ENCODE peak calls at places on chromosomes 4 and X, in four cellular contexts. One of them, this sample, is unnamed.
A peak's percentile ranks its signal among the peaks of the same experiment; 100 is the strongest.

GRCh38 chrX:39244146-39244545 is 442.9 kb downstream of the MID1IP1 start:
- DNase-seq in dorsolateral prefrontal cortex: no peak
- DNase-seq in psoas muscle: no peak
- DNase-seq in CD8-positive, alpha-beta memory T cell: no peak
- DNase-seq in this sample: no peak

GRCh38 chr4:163755013-163755412 is 260.5 kb downstream of the TMA16 start:
- DNase-seq in CD8-positive, alpha-beta memory T cell: no peak
- DNase-seq in psoas muscle: no peak
- DNase-seq in dorsolateral prefrontal cortex: no peak
- DNase-seq in this sample: no peak

GRCh38 chr4:101103381-101104142 is 243.8 kb downstream of the PPP3CA start:
- DNase-seq in psoas muscle: no peak
- DNase-seq in CD8-positive, alpha-beta memory T cell: no peak
- DNase-seq in dorsolateral prefrontal cortex: no peak
- DNase-seq in this sample: no peak

GRCh38 chr4:166308589-166308988 is 435.6 kb downstream of the TLL1 start:
- DNase-seq in CD8-positive, alpha-beta memory T cell: no peak
- DNase-seq in psoas muscle: no peak
- DNase-seq in dorsolateral prefrontal cortex: no peak
- DNase-seq in this sample: no peak

GRCh38 chr4:687975-688694 is 816 bp downstream of the SLC49A3 start:
- DNase-seq in CD8-positive, alpha-beta memory T cell: no peak
- DNase-seq in psoas muscle: peak; percentile 62
- DNase-seq in dorsolateral prefrontal cortex: no peak
- DNase-seq in this sample: no peak

GRCh38 chr4:42781325-42781724 is 111.2 kb upstream of the GRXCR1 start:
- DNase-seq in CD8-positive, alpha-beta memory T cell: no peak
- DNase-seq in dorsolateral prefrontal cortex: no peak
- DNase-seq in psoas muscle: no peak
- DNase-seq in this sample: no peak

GRCh38 chr4:153466637-153467153 is 535 bp downstream of the TMEM131L start:
- DNase-seq in dorsolateral prefrontal cortex: no peak
- DNase-seq in CD8-positive, alpha-beta memory T cell: no peak
- DNase-seq in psoas muscle: peak; percentile 54
- DNase-seq in this sample: no peak

GRCh38 chrX:42119076-42119475 is 195.7 kb upstream of the CASK start:
- DNase-seq in psoas muscle: no peak
- DNase-seq in CD8-positive, alpha-beta memory T cell: no peak
- DNase-seq in dorsolateral prefrontal cortex: no peak
- DNase-seq in this sample: no peak

GRCh38 chr4:57318694-57319093 is 208.5 kb upstream of the IGFBP7 start:
- DNase-seq in CD8-positive, alpha-beta memory T cell: no peak
- DNase-seq in dorsolateral prefrontal cortex: no peak
- DNase-seq in psoas muscle: no peak
- DNase-seq in this sample: no peak

GRCh38 chr4:136680761-136681160 is 851.5 kb downstream of the PCDH18 start:
- DNase-seq in psoas muscle: no peak
- DNase-seq in dorsolateral prefrontal cortex: no peak
- DNase-seq in CD8-positive, alpha-beta memory T cell: no peak
- DNase-seq in this sample: no peak

GRCh38 chr4:20603671-20604313 is 96.5 kb upstream of the PACRGL start:
- DNase-seq in dorsolateral prefrontal cortex: no peak
- DNase-seq in CD8-positive, alpha-beta memory T cell: no peak
- DNase-seq in psoas muscle: no peak
- DNase-seq in this sample: no peak

GRCh38 chr4:38164346-38164745 is 204.1 kb downstream of the PTTG2 start:
- DNase-seq in dorsolateral prefrontal cortex: no peak
- DNase-seq in psoas muscle: no peak
- DNase-seq in CD8-positive, alpha-beta memory T cell: no peak
- DNase-seq in this sample: no peak
- H3K27ac ChIP-seq in dorsolateral prefrontal cortex: no peak overlapping the region
- H3K27ac ChIP-seq in psoas muscle: no peak overlapping the region
- H3K27ac ChIP-seq in CD8-positive, alpha-beta memory T cell: no peak overlapping the region
- H3K27ac ChIP-seq in this sample: no peak overlapping the region

DNA sequence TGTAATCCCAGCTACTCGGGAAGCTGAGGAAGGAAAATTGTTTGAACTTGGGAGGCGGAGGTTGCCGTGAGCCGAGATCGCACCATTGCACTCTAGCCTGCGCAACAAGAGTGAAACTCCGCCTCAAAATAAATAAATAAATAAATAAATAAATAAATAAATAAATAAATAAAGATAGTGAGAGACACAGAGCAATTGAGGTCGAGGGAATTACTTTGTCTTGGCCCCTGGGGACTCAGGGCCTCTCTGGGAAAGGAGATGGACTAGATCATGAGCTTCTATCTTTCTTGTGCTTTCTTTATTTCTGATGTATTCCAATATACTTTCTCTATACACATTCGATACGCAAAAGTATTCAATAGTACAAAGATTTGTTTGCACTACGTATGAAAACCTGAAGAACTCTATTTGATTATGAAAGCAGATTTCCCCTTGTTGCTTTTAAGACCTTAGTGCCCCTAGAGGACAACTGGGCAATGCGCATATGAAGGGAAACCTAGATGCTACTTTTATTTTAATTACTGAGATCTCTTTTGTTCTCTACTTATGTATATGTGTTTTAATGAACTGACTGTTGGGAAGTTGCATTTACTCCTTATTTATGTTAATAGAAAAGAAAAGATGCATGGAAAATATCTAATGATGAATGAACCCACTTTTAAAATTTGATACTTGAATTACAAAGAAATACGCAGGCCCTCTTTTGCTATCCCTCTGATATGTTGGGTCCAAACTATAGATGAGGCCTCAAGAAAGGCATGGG is 12.8 kb upstream of the ELOVL6 start:
- DNase-seq in CD8-positive, alpha-beta memory T cell: no peak
- DNase-seq in dorsolateral prefrontal cortex: no peak
- DNase-seq in psoas muscle: no peak
- DNase-seq in this sample: no peak
- H3K27ac ChIP-seq in CD8-positive, alpha-beta memory T cell: no peak overlapping the region
- H3K27ac ChIP-seq in dorsolateral prefrontal cortex: no peak overlapping the region
- H3K27ac ChIP-seq in psoas muscle: no peak overlapping the region
- H3K27ac ChIP-seq in this sample: no peak overlapping the region

GRCh38 chr4:13704020-13704419 is 76.5 kb upstream of the BOD1L1 start:
- DNase-seq in CD8-positive, alpha-beta memory T cell: no peak
- DNase-seq in psoas muscle: no peak
- DNase-seq in dorsolateral prefrontal cortex: no peak
- DNase-seq in this sample: no peak
- H3K27ac ChIP-seq in CD8-positive, alpha-beta memory T cell: no peak overlapping the region
- H3K27ac ChIP-seq in psoas muscle: no peak overlapping the region
- H3K27ac ChIP-seq in dorsolateral prefrontal cortex: no peak overlapping the region
- H3K27ac ChIP-seq in this sample: no peak overlapping the region

GRCh38 chr4:2785613-2786012 is 7.3 kb upstream of the SH3BP2 start:
- DNase-seq in CD8-positive, alpha-beta memory T cell: no peak
- DNase-seq in dorsolateral prefrontal cortex: peak; percentile 25
- DNase-seq in psoas muscle: no peak
- DNase-seq in this sample: peak; percentile 24

GRCh38 chr4:2786794-2787229 is 6.1 kb upstream of the SH3BP2 start:
- DNase-seq in psoas muscle: peak; percentile 60
- DNase-seq in CD8-positive, alpha-beta memory T cell: no peak
- DNase-seq in dorsolateral prefrontal cortex: no peak
- DNase-seq in this sample: peak; percentile 60

GRCh38 chr4:2788101-2788500 is 4.8 kb upstream of the SH3BP2 start:
- DNase-seq in psoas muscle: no peak
- DNase-seq in CD8-positive, alpha-beta memory T cell: no peak
- DNase-seq in dorsolateral prefrontal cortex: no peak
- DNase-seq in this sample: no peak

GRCh38 chr4:2787230-2788100 is 5.4 kb upstream of the SH3BP2 start:
- DNase-seq in dorsolateral prefrontal cortex: peak; percentile 48
- DNase-seq in psoas muscle: peak; percentile 63
- DNase-seq in CD8-positive, alpha-beta memory T cell: peak; percentile 73
- DNase-seq in this sample: peak; percentile 75

DNA sequence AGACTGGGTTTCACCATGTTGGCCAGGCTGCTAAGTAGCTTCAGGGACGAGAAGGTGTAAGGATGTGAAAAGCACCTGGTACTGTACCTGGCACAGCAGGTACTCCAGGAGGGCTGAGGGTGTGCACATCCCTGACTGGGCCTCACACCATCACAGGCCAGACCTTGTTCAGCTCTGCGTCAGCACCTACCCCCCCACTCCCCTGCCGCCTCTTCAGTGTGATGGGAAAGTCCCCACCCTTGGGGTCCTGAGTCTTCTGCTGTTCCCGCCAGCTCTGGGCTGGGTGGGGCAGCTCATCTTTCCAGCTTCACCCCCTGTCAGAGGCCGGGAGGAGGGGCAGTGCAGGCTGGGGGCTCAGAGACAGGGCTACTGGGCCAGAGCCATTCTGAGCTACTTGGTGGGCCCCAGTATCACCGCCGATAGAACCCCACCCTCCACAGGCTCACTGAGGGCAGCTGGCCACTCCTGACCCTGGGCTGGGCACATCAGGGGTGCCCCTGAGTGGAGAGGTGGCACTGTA is 6.7 kb upstream of the SH3BP2 start:
- DNase-seq in psoas muscle: no peak
- DNase-seq in dorsolateral prefrontal cortex: peak; percentile 35
- DNase-seq in CD8-positive, alpha-beta memory T cell: peak; percentile 76
- DNase-seq in this sample: peak; percentile 70
- H3K27ac ChIP-seq in psoas muscle: no peak overlapping the region
- H3K27ac ChIP-seq in dorsolateral prefrontal cortex: no peak overlapping the region
- H3K27ac ChIP-seq in CD8-positive, alpha-beta memory T cell: peak overlapping the region; percentile 43
- H3K27ac ChIP-seq in this sample: no peak overlapping the region

DNA sequence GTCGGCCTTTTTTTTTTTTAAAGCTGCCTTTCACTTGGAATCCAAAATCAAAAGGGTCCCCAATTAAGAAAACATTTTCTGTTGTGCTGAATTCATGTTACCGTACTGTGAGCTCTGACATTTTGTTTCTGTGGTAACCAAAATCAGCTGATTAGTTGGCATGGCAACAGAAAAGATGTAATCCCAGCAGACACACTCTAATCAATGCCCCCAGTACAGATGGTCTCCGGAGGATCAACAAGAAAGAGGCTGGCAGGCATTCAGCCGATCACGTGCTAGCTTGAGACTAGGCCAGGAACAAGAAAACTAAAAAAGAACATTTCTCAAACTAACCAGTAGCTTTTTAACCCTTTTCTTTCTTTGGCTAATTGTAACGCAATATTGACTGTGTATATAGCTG is 306.6 kb downstream of the LDB2 start:
- DNase-seq in dorsolateral prefrontal cortex: no peak
- DNase-seq in CD8-positive, alpha-beta memory T cell: no peak
- DNase-seq in psoas muscle: no peak
- DNase-seq in this sample: no peak
- H3K27ac ChIP-seq in dorsolateral prefrontal cortex: peak overlapping the region; percentile 83
- H3K27ac ChIP-seq in CD8-positive, alpha-beta memory T cell: no peak overlapping the region
- H3K27ac ChIP-seq in psoas muscle: no peak overlapping the region
- H3K27ac ChIP-seq in this sample: no peak overlapping the region

GRCh38 chr4:118224239-118224829 is 128.5 kb downstream of the PRSS12 start:
- DNase-seq in psoas muscle: no peak
- DNase-seq in dorsolateral prefrontal cortex: no peak
- DNase-seq in CD8-positive, alpha-beta memory T cell: no peak
- DNase-seq in this sample: no peak

GRCh38 chr4:118226611-118227010 is 126.2 kb downstream of the PRSS12 start:
- DNase-seq in psoas muscle: no peak
- DNase-seq in dorsolateral prefrontal cortex: no peak
- DNase-seq in CD8-positive, alpha-beta memory T cell: no peak
- DNase-seq in this sample: no peak

GRCh38 chr4:118221193-118221800 is 131.5 kb downstream of the PRSS12 start:
- DNase-seq in dorsolateral prefrontal cortex: no peak
- DNase-seq in psoas muscle: no peak
- DNase-seq in CD8-positive, alpha-beta memory T cell: no peak
- DNase-seq in this sample: no peak

DNA sequence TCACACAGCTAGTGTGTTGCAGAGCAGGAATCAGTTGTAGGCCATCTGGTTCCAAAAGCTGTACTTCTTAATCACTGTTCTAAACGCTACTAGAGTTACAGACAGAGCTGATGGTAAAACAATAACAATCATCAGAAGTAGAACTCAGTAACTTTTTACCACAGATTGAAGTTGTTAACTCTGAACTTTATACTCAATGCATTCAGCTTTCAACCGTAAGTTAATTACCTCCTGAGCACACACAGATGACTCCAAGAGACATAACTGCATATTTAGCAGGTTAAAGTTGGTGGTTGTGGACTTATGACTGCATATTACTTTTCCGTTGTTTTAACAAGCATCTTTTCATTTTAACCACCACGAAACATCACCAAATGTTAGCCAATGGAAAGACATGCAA is 127.3 kb downstream of the PRSS12 start:
- DNase-seq in dorsolateral prefrontal cortex: no peak
- DNase-seq in CD8-positive, alpha-beta memory T cell: no peak
- DNase-seq in psoas muscle: no peak
- DNase-seq in this sample: no peak
- H3K27ac ChIP-seq in dorsolateral prefrontal cortex: no peak overlapping the region
- H3K27ac ChIP-seq in CD8-positive, alpha-beta memory T cell: no peak overlapping the region
- H3K27ac ChIP-seq in psoas muscle: no peak overlapping the region
- H3K27ac ChIP-seq in this sample: no peak overlapping the region

This sample was measured in coronary artery.